ENCODE peak calls at places on chromosomes 13 and 19, in ten cellular contexts. One of them, this sample, is unnamed. For H3K36me3, the result is how much of the 10 kb centered on the place peaks cover.

GRCh38 chr13:114087430-114087829 is 45.0 kb downstream of the RASA3 start:
- DNase-seq in GM23338: no peak
- DNase-seq in endothelial cell of umbilical vein: no peak
- DNase-seq in HCT116: no peak
- DNase-seq in mammary epithelial cell: no peak
- DNase-seq in astrocyte: no peak
- DNase-seq in GM12878: no peak
- DNase-seq in neuronal stem cell: no peak
- DNase-seq in mesenchymal stem cell: no peak
- DNase-seq in MM.1S: no peak
- DNase-seq in this sample: no peak

GRCh38 chr13:23980160-23980551 is 82.9 kb upstream of the C1QTNF9B start:
- DNase-seq in GM23338: peak
- DNase-seq in endothelial cell of umbilical vein: peak
- DNase-seq in HCT116: no peak
- DNase-seq in mammary epithelial cell: peak
- DNase-seq in astrocyte: peak
- DNase-seq in GM12878: no peak
- DNase-seq in neuronal stem cell: peak
- DNase-seq in mesenchymal stem cell: peak
- DNase-seq in MM.1S: peak
- DNase-seq in this sample: peak

GRCh38 chr13:40562975-40563349 is 103.5 kb downstream of the FOXO1 start:
- DNase-seq in GM23338: no peak
- DNase-seq in endothelial cell of umbilical vein: no peak
- DNase-seq in HCT116: no peak
- DNase-seq in mammary epithelial cell: no peak
- DNase-seq in astrocyte: peak
- DNase-seq in GM12878: no peak
- DNase-seq in neuronal stem cell: no peak
- DNase-seq in mesenchymal stem cell: no peak
- DNase-seq in MM.1S: no peak
- DNase-seq in this sample: no peak

GRCh38 chr13:75250526-75251183 is 231.3 kb downstream of the TBC1D4 start:
- DNase-seq in GM23338: no peak
- DNase-seq in endothelial cell of umbilical vein: peak
- DNase-seq in HCT116: no peak
- DNase-seq in mammary epithelial cell: peak
- DNase-seq in astrocyte: peak
- DNase-seq in GM12878: no peak
- DNase-seq in neuronal stem cell: no peak
- DNase-seq in mesenchymal stem cell: no peak
- DNase-seq in MM.1S: no peak
- DNase-seq in this sample: no peak

GRCh38 chr19:51552996-51553725 is 17.9 kb upstream of the ZNF175 start:
- DNase-seq in GM23338: peak
- DNase-seq in endothelial cell of umbilical vein: peak
- DNase-seq in HCT116: peak
- DNase-seq in mammary epithelial cell: peak
- DNase-seq in astrocyte: peak
- DNase-seq in GM12878: no peak
- DNase-seq in neuronal stem cell: peak
- DNase-seq in mesenchymal stem cell: peak
- DNase-seq in MM.1S: no peak
- DNase-seq in this sample: peak

GRCh38 chr13:41763772-41764171 is 197.1 kb downstream of the VWA8 start:
- DNase-seq in GM23338: no peak
- DNase-seq in endothelial cell of umbilical vein: no peak
- DNase-seq in HCT116: no peak
- DNase-seq in mammary epithelial cell: no peak
- DNase-seq in astrocyte: no peak
- DNase-seq in GM12878: no peak
- DNase-seq in neuronal stem cell: no peak
- DNase-seq in mesenchymal stem cell: no peak
- DNase-seq in MM.1S: no peak
- DNase-seq in this sample: no peak

GRCh38 chr13:75550159-75550567 is 572 bp downstream of the UCHL3 start:
- DNase-seq in GM23338: peak
- DNase-seq in endothelial cell of umbilical vein: peak
- DNase-seq in HCT116: peak
- DNase-seq in mammary epithelial cell: peak
- DNase-seq in astrocyte: peak
- DNase-seq in GM12878: no peak
- DNase-seq in neuronal stem cell: no peak
- DNase-seq in mesenchymal stem cell: peak
- DNase-seq in MM.1S: peak
- DNase-seq in this sample: peak

GRCh38 chr13:108728370-108728769 is 99.0 kb downstream of the MYO16 start:
- DNase-seq in GM23338: peak
- DNase-seq in endothelial cell of umbilical vein: no peak
- DNase-seq in HCT116: peak
- DNase-seq in mammary epithelial cell: no peak
- DNase-seq in astrocyte: no peak
- DNase-seq in GM12878: no peak
- DNase-seq in neuronal stem cell: no peak
- DNase-seq in mesenchymal stem cell: no peak
- DNase-seq in MM.1S: no peak
- DNase-seq in this sample: no peak

GRCh38 chr13:24982333-24982999 is 113.5 kb upstream of the PABPC3 start:
- DNase-seq in GM23338: no peak
- DNase-seq in endothelial cell of umbilical vein: no peak
- DNase-seq in HCT116: no peak
- DNase-seq in mammary epithelial cell: no peak
- DNase-seq in astrocyte: no peak
- DNase-seq in GM12878: no peak
- DNase-seq in neuronal stem cell: no peak
- DNase-seq in mesenchymal stem cell: no peak
- DNase-seq in MM.1S: no peak
- DNase-seq in this sample: no peak

GRCh38 chr19:46812898-46813569 is 24.6 kb upstream of the SLC1A5 start:
- DNase-seq in GM23338: no peak
- DNase-seq in endothelial cell of umbilical vein: no peak
- DNase-seq in HCT116: no peak
- DNase-seq in mammary epithelial cell: no peak
- DNase-seq in astrocyte: no peak
- DNase-seq in GM12878: no peak
- DNase-seq in neuronal stem cell: no peak
- DNase-seq in mesenchymal stem cell: no peak
- DNase-seq in MM.1S: no peak
- DNase-seq in this sample: no peak

GRCh38 chr13:46983881-46984280 is 87.0 kb upstream of the HTR2A start:
- DNase-seq in GM23338: no peak
- DNase-seq in endothelial cell of umbilical vein: no peak
- DNase-seq in HCT116: no peak
- DNase-seq in mammary epithelial cell: peak
- DNase-seq in astrocyte: no peak
- DNase-seq in GM12878: peak
- DNase-seq in neuronal stem cell: no peak
- DNase-seq in mesenchymal stem cell: peak
- DNase-seq in MM.1S: peak
- DNase-seq in this sample: no peak

GRCh38 chr13:50513528-50513863 is 330.0 kb downstream of the DLEU7 start:
- DNase-seq in GM23338: no peak
- DNase-seq in endothelial cell of umbilical vein: no peak
- DNase-seq in HCT116: no peak
- DNase-seq in mammary epithelial cell: no peak
- DNase-seq in astrocyte: no peak
- DNase-seq in GM12878: no peak
- DNase-seq in neuronal stem cell: no peak
- DNase-seq in mesenchymal stem cell: no peak
- DNase-seq in MM.1S: no peak
- DNase-seq in this sample: peak

GRCh38 chr13:50509771-50510441 is 333.6 kb downstream of the DLEU7 start:
- DNase-seq in GM23338: no peak
- DNase-seq in endothelial cell of umbilical vein: no peak
- DNase-seq in HCT116: no peak
- DNase-seq in mammary epithelial cell: no peak
- DNase-seq in astrocyte: peak
- DNase-seq in GM12878: no peak
- DNase-seq in neuronal stem cell: no peak
- DNase-seq in mesenchymal stem cell: peak
- DNase-seq in MM.1S: no peak
- DNase-seq in this sample: peak

GRCh38 chr13:50511877-50512332 is 331.6 kb downstream of the DLEU7 start:
- DNase-seq in GM23338: no peak
- DNase-seq in endothelial cell of umbilical vein: no peak
- DNase-seq in HCT116: no peak
- DNase-seq in mammary epithelial cell: no peak
- DNase-seq in astrocyte: no peak
- DNase-seq in GM12878: peak
- DNase-seq in neuronal stem cell: no peak
- DNase-seq in mesenchymal stem cell: no peak
- DNase-seq in MM.1S: peak
- DNase-seq in this sample: peak

GRCh38 chr13:50512602-50513527 is 330.6 kb downstream of the DLEU7 start:
- DNase-seq in GM23338: no peak
- DNase-seq in endothelial cell of umbilical vein: peak
- DNase-seq in HCT116: no peak
- DNase-seq in mammary epithelial cell: no peak
- DNase-seq in astrocyte: peak
- DNase-seq in GM12878: no peak
- DNase-seq in neuronal stem cell: no peak
- DNase-seq in mesenchymal stem cell: peak
- DNase-seq in MM.1S: peak
- DNase-seq in this sample: peak

GRCh38 chr13:50509167-50509566 is 334.3 kb downstream of the DLEU7 start:
- DNase-seq in GM23338: no peak
- DNase-seq in endothelial cell of umbilical vein: no peak
- DNase-seq in HCT116: no peak
- DNase-seq in mammary epithelial cell: no peak
- DNase-seq in astrocyte: no peak
- DNase-seq in GM12878: no peak
- DNase-seq in neuronal stem cell: no peak
- DNase-seq in mesenchymal stem cell: no peak
- DNase-seq in MM.1S: no peak
- DNase-seq in this sample: no peak
- H3K36me3 ChIP-seq in GM23338: under half
- H3K36me3 ChIP-seq in endothelial cell of umbilical vein: under half
- H3K36me3 ChIP-seq in HCT116: under half
- H3K36me3 ChIP-seq in mammary epithelial cell: under half
- H3K36me3 ChIP-seq in astrocyte: under half
- H3K36me3 ChIP-seq in GM12878: under half
- H3K36me3 ChIP-seq in neuronal stem cell: under half
- H3K36me3 ChIP-seq in mesenchymal stem cell: under half
- H3K36me3 ChIP-seq in MM.1S: under half
- H3K36me3 ChIP-seq in this sample: under half

DNA sequence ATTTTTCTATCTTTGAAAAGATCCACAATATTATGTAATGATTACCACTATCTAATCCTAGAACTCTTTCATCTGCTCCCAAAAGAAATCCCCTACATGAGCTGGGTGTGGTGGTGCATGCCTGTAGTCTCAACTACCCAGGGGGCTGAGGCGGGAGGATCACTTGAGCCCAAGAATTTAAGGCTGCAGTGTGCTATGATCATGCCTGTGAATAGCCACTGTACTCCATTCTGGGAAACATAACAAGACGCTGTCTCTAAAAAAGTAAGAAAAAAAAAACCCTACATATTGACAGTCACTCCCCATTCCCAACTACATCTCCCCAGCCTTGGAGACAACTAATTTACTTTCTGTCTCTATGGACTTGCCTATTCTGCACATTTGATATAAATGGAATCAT is 1.1 kb upstream of the ZNF226 start:
- DNase-seq in GM23338: no peak
- DNase-seq in endothelial cell of umbilical vein: no peak
- DNase-seq in HCT116: no peak
- DNase-seq in mammary epithelial cell: no peak
- DNase-seq in astrocyte: no peak
- DNase-seq in GM12878: no peak
- DNase-seq in neuronal stem cell: no peak
- DNase-seq in mesenchymal stem cell: no peak
- DNase-seq in MM.1S: no peak
- DNase-seq in this sample: no peak
- H2AFZ ChIP-seq in GM23338: peak
- H2AFZ ChIP-seq in endothelial cell of umbilical vein: no peak
- H2AFZ ChIP-seq in HCT116: no peak
- H2AFZ ChIP-seq in mammary epithelial cell: no peak
- H2AFZ ChIP-seq in astrocyte: no peak
- H2AFZ ChIP-seq in GM12878: no peak
- H2AFZ ChIP-seq in neuronal stem cell: peak
- H2AFZ ChIP-seq in mesenchymal stem cell: no peak
- H2AFZ ChIP-seq in MM.1S: no peak
- H2AFZ ChIP-seq in this sample: peak

GRCh38 chr19:39834287-39834841 is 402 bp upstream of the DYRK1B start:
- DNase-seq in GM23338: no peak
- DNase-seq in endothelial cell of umbilical vein: no peak
- DNase-seq in HCT116: no peak
- DNase-seq in mammary epithelial cell: no peak
- DNase-seq in astrocyte: no peak
- DNase-seq in GM12878: no peak
- DNase-seq in neuronal stem cell: no peak
- DNase-seq in mesenchymal stem cell: no peak
- DNase-seq in MM.1S: no peak
- DNase-seq in this sample: no peak

GRCh38 chr19:39831679-39832078 is 2.3 kb downstream of the DYRK1B start:
- DNase-seq in GM23338: no peak
- DNase-seq in endothelial cell of umbilical vein: no peak
- DNase-seq in HCT116: no peak
- DNase-seq in mammary epithelial cell: no peak
- DNase-seq in astrocyte: no peak
- DNase-seq in GM12878: no peak
- DNase-seq in neuronal stem cell: no peak
- DNase-seq in mesenchymal stem cell: no peak
- DNase-seq in MM.1S: no peak
- DNase-seq in this sample: no peak

GRCh38 chr19:39833464-39834286 is at the start of gene DYRK1B:
- DNase-seq in GM23338: peak
- DNase-seq in endothelial cell of umbilical vein: peak
- DNase-seq in HCT116: no peak
- DNase-seq in mammary epithelial cell: peak
- DNase-seq in astrocyte: peak
- DNase-seq in GM12878: peak
- DNase-seq in neuronal stem cell: peak
- DNase-seq in mesenchymal stem cell: peak
- DNase-seq in MM.1S: peak
- DNase-seq in this sample: peak

GRCh38 chr19:39832341-39833083 is 1.4 kb downstream of the DYRK1B start:
- DNase-seq in GM23338: no peak
- DNase-seq in endothelial cell of umbilical vein: no peak
- DNase-seq in HCT116: no peak
- DNase-seq in mammary epithelial cell: no peak
- DNase-seq in astrocyte: no peak
- DNase-seq in GM12878: no peak
- DNase-seq in neuronal stem cell: no peak
- DNase-seq in mesenchymal stem cell: peak
- DNase-seq in MM.1S: no peak
- DNase-seq in this sample: peak

GRCh38 chr19:39833160-39833463 is 850 bp downstream of the DYRK1B start:
- DNase-seq in GM23338: no peak
- DNase-seq in endothelial cell of umbilical vein: no peak
- DNase-seq in HCT116: no peak
- DNase-seq in mammary epithelial cell: no peak
- DNase-seq in astrocyte: no peak
- DNase-seq in GM12878: no peak
- DNase-seq in neuronal stem cell: no peak
- DNase-seq in mesenchymal stem cell: no peak
- DNase-seq in MM.1S: no peak
- DNase-seq in this sample: no peak
- H3K27ac ChIP-seq in GM23338: no peak
- H3K27ac ChIP-seq in endothelial cell of umbilical vein: peak
- H3K27ac ChIP-seq in HCT116: no peak
- H3K27ac ChIP-seq in mammary epithelial cell: peak
- H3K27ac ChIP-seq in astrocyte: peak
- H3K27ac ChIP-seq in GM12878: peak
- H3K27ac ChIP-seq in neuronal stem cell: peak
- H3K27ac ChIP-seq in mesenchymal stem cell: peak
- H3K27ac ChIP-seq in MM.1S: peak
- H3K27ac ChIP-seq in this sample: peak

GRCh38 chr19:49004964-49005614 is 11.4 kb downstream of the RUVBL2 start:
- DNase-seq in GM23338: no peak
- DNase-seq in endothelial cell of umbilical vein: no peak
- DNase-seq in HCT116: no peak
- DNase-seq in mammary epithelial cell: no peak
- DNase-seq in astrocyte: no peak
- DNase-seq in GM12878: no peak
- DNase-seq in neuronal stem cell: no peak
- DNase-seq in mesenchymal stem cell: no peak
- DNase-seq in MM.1S: no peak
- DNase-seq in this sample: no peak
- H3K36me3 ChIP-seq in GM23338: under half
- H3K36me3 ChIP-seq in endothelial cell of umbilical vein: under half
- H3K36me3 ChIP-seq in HCT116: under half
- H3K36me3 ChIP-seq in mammary epithelial cell: under half
- H3K36me3 ChIP-seq in astrocyte: under half
- H3K36me3 ChIP-seq in GM12878: under half
- H3K36me3 ChIP-seq in neuronal stem cell: under half
- H3K36me3 ChIP-seq in mesenchymal stem cell: under half
- H3K36me3 ChIP-seq in MM.1S: under half
- H3K36me3 ChIP-seq in this sample: half or more